ENCODE peak calls at places on chromosomes 4 and X, in nine cellular contexts. Z, X, F, U, W, Y, V, B and T are unnamed samples.
A peak's percentile ranks its signal among the peaks of the same experiment; 100 is the strongest.

GRCh38 chr4:148857973-148858534 is 415.8 kb upstream of the NR3C2 start:
- ATAC-seq in Z (no peak), X (no peak), F (no peak), U (no peak), W (no peak), Y (no peak), V (no peak), B (no peak), T (no peak)

GRCh38 chrX:15749642-15750610 is 11.9 kb downstream of the CA5B start:
- ATAC-seq in Z (peak; percentile 78), X (peak; percentile 45), F (peak; percentile 28), U (peak; percentile 74), W (no peak), Y (no peak), V (no peak), B (peak; percentile 84), T (peak; percentile 68)

GRCh38 chrX:43448688-43449087 is 207.4 kb upstream of the MAOA start:
- ATAC-seq in Z (no peak), X (no peak), F (no peak), U (no peak), W (no peak), Y (no peak), V (no peak), B (no peak), T (no peak)

GRCh38 chr4:41157009-41157408 is 57.3 kb downstream of the APBB2 start:
- ATAC-seq in Z (no peak), X (no peak), F (no peak), U (no peak), W (no peak), Y (peak; percentile 58), V (no peak), B (no peak), T (no peak)

GRCh38 chr4:153218961-153219360 is 14.7 kb downstream of the TRIM2 start:
- ATAC-seq in Z (no peak), X (no peak), F (no peak), U (peak; percentile 37), W (no peak), Y (peak; percentile 33), V (no peak), B (no peak), T (no peak)

GRCh38 chr4:167290684-167291083 is 56.4 kb upstream of the SPOCK3 start:
- ATAC-seq in Z (no peak), X (peak; percentile 47), F (no peak), U (no peak), W (peak; percentile 49), Y (no peak), V (no peak), B (no peak), T (no peak)

GRCh38 chr4:53924333-53925049 is 139.9 kb downstream of the CHIC2 start:
- ATAC-seq in Z (no peak), X (no peak), F (no peak), U (peak; percentile 39), W (no peak), Y (no peak), V (no peak), B (peak; percentile 38), T (no peak)

GRCh38 chrX:12360389-12360788 is 222.1 kb downstream of the FRMPD4 start:
- ATAC-seq in Z (no peak), X (no peak), F (no peak), U (no peak), W (no peak), Y (no peak), V (no peak), B (no peak), T (no peak)

GRCh38 chr4:151205722-151206121 is 71.2 kb upstream of the PRSS48 start:
- ATAC-seq in Z (peak; percentile 36), X (no peak), F (no peak), U (no peak), W (peak; percentile 33), Y (no peak), V (no peak), B (no peak), T (no peak)

GRCh38 chrX:123665197-123665596 is 67.7 kb downstream of the THOC2 start:
- ATAC-seq in Z (no peak), X (no peak), F (no peak), U (peak; percentile 93), W (no peak), Y (no peak), V (peak; percentile 94), B (no peak), T (no peak)

GRCh38 chrX:65667503-65668355 is at the start of gene MSN:
- ATAC-seq in Z (peak; percentile 89), X (peak; percentile 94), F (peak; percentile 86), U (peak; percentile 94), W (peak; percentile 96), Y (peak; percentile 92), V (peak; percentile 97), B (peak; percentile 90), T (peak; percentile 89)

GRCh38 chr4:17811078-17811603 is 362 bp downstream of the NCAPG start:
- ATAC-seq in Z (no peak), X (peak; percentile 6), F (peak; percentile 10), U (peak; percentile 5), W (peak; percentile 14), Y (peak; percentile 2), V (peak; percentile 62), B (peak; percentile 37), T (no peak)

GRCh38 chrX:69362889-69363288 is 141.2 kb upstream of the NALF2 start:
- ATAC-seq in Z (peak; percentile 51), X (no peak), F (no peak), U (no peak), W (no peak), Y (no peak), V (no peak), B (peak; percentile 62), T (peak; percentile 47)

GRCh38 chr4:173205656-173206055 is 37.0 kb downstream of the GALNT7 start:
- ATAC-seq in Z (no peak), X (no peak), F (no peak), U (peak; percentile 30), W (no peak), Y (no peak), V (peak; percentile 37), B (no peak), T (no peak)

GRCh38 chr4:16530688-16531635 is 304.7 kb upstream of the TAPT1 start:
- ATAC-seq in Z (no peak), X (no peak), F (no peak), U (no peak), W (no peak), Y (no peak), V (no peak), B (no peak), T (no peak)

GRCh38 chrX:41705680-41706374 is 17.1 kb downstream of the GPR34 start:
- ATAC-seq in Z (peak; percentile 54), X (peak; percentile 53), F (peak; percentile 22), U (peak; percentile 81), W (no peak), Y (no peak), V (no peak), B (peak; percentile 82), T (no peak)

GRCh38 chr4:105140684-105141490 is 5.8 kb upstream of the TET2 start:
- ATAC-seq in Z (peak; percentile 73), X (peak; percentile 86), F (peak; percentile 66), U (peak; percentile 71), W (peak; percentile 94), Y (peak; percentile 56), V (peak; percentile 77), B (peak; percentile 45), T (no peak)

GRCh38 chr4:22466582-22466981 is 49.3 kb downstream of the ADGRA3 start:
- ATAC-seq in Z (no peak), X (no peak), F (no peak), U (no peak), W (no peak), Y (no peak), V (no peak), B (no peak), T (no peak)

GRCh38 chrX:9785944-9786741 is at the start of gene SHROOM2:
- ATAC-seq in Z (no peak), X (peak; percentile 54), F (no peak), U (peak; percentile 81), W (peak; percentile 69), Y (peak; percentile 39), V (peak; percentile 60), B (no peak), T (no peak)

GRCh38 chr4:20172070-20172760 is 79.5 kb upstream of the SLIT2 start:
- ATAC-seq in Z (no peak), X (no peak), F (no peak), U (no peak), W (no peak), Y (no peak), V (no peak), B (no peak), T (no peak)

GRCh38 chr4:118927976-118928375 is 39.3 kb downstream of the SYNPO2 start:
- ATAC-seq in Z (peak; percentile 75), X (no peak), F (no peak), U (peak; percentile 31), W (no peak), Y (no peak), V (no peak), B (no peak), T (no peak)

GRCh38 chr4:22903913-22904312 is 211.2 kb downstream of the GBA3 start:
- ATAC-seq in Z (no peak), X (no peak), F (no peak), U (no peak), W (no peak), Y (no peak), V (no peak), B (no peak), T (no peak)

GRCh38 chr4:17336069-17336468 is 175.8 kb downstream of the QDPR start:
- ATAC-seq in Z (no peak), X (no peak), F (no peak), U (no peak), W (no peak), Y (no peak), V (no peak), B (no peak), T (peak; percentile 2)

GRCh38 chr4:137531951-137532868 is at the start of gene PCDH18:
- ATAC-seq in Z (peak; percentile 92), X (peak; percentile 50), F (no peak), U (peak; percentile 91), W (peak; percentile 60), Y (no peak), V (peak; percentile 89), B (peak; percentile 12), T (peak; percentile 96)

GRCh38 chr4:10111067-10111801 is 5.4 kb downstream of the WDR1 start:
- ATAC-seq in Z (no peak), X (no peak), F (no peak), U (no peak), W (no peak), Y (no peak), V (no peak), B (no peak), T (no peak)

GRCh38 chrX:113048896-113049295 is 208.3 kb upstream of the AMOT start:
- ATAC-seq in Z (no peak), X (no peak), F (no peak), U (no peak), W (no peak), Y (no peak), V (no peak), B (no peak), T (no peak)

GRCh38 chr4:122476126-122476525 is 19.6 kb upstream of the IL2 start:
- ATAC-seq in Z (no peak), X (no peak), F (no peak), U (no peak), W (no peak), Y (no peak), V (no peak), B (no peak), T (no peak)

GRCh38 chr4:157075811-157076577 is at the start of gene GLRB:
- ATAC-seq in Z (peak; percentile 91), X (peak; percentile 93), F (no peak), U (peak; percentile 93), W (peak; percentile 87), Y (peak; percentile 94), V (peak; percentile 95), B (no peak), T (peak; percentile 80)

GRCh38 chrX:44997888-44998287 is 124.9 kb downstream of the KDM6A start:
- ATAC-seq in Z (no peak), X (peak; percentile 66), F (no peak), U (no peak), W (peak; percentile 49), Y (no peak), V (no peak), B (no peak), T (no peak)